ENCODE peak calls at places on chromosomes 6 and 20, in nine cellular contexts. S, C, G, E, K, H, M, U and Z are unnamed samples.

GRCh38 chr6:139376604-139377218 is 2.3 kb upstream of the CITED2 start:
- DNase-seq in S (no peak), C (no peak), G (peak), E (peak), K (peak), H (no peak), M (no peak), U (no peak), Z (peak)

GRCh38 chr6:152368761-152369624 is 268.2 kb downstream of the SYNE1 start:
- DNase-seq in S (no peak), C (no peak), G (peak), E (peak), K (peak), H (no peak), M (no peak), U (no peak), Z (no peak)

GRCh38 chr20:24987244-24987643 is 5.3 kb downstream of the APMAP start:
- DNase-seq in S (peak), C (no peak), G (no peak), E (no peak), K (no peak), H (peak), M (no peak), U (no peak), Z (peak)

GRCh38 chr6:135306740-135307420 is 125.8 kb downstream of the MYB start:
- DNase-seq in S (no peak), C (no peak), G (peak), E (no peak), K (no peak), H (peak), M (no peak), U (no peak), Z (no peak)

GRCh38 chr6:36373368-36374009 is 14.0 kb downstream of the ETV7 start:
- DNase-seq in S (no peak), C (no peak), G (no peak), E (no peak), K (no peak), H (peak), M (no peak), U (no peak), Z (peak)

GRCh38 chr6:127790571-127790970 is 110.3 kb downstream of the THEMIS start:
- DNase-seq in S (no peak), C (no peak), G (no peak), E (no peak), K (no peak), H (no peak), M (no peak), U (no peak), Z (no peak)

GRCh38 chr6:161417712-161418457 is 144.0 kb upstream of the AGPAT4 start:
- DNase-seq in S (no peak), C (no peak), G (peak), E (peak), K (peak), H (no peak), M (no peak), U (no peak), Z (peak)

GRCh38 chr6:111564482-111564945 is 41.2 kb downstream of the TRAF3IP2 start:
- DNase-seq in S (peak), C (no peak), G (peak), E (peak), K (no peak), H (no peak), M (no peak), U (no peak), Z (no peak)

GRCh38 chr6:144104898-144105487 is 9.6 kb upstream of the SF3B5 start:
- DNase-seq in S (peak), C (peak), G (peak), E (peak), K (peak), H (peak), M (no peak), U (peak), Z (no peak)

GRCh38 chr6:133128191-133128590 is 113.0 kb upstream of the EYA4 start:
- DNase-seq in S (no peak), C (no peak), G (peak), E (no peak), K (peak), H (no peak), M (no peak), U (no peak), Z (peak)

GRCh38 chr20:59603727-59604608 is at the start of gene PHACTR3:
- DNase-seq in S (no peak), C (peak), G (no peak), E (no peak), K (peak), H (no peak), M (no peak), U (no peak), Z (no peak)

GRCh38 chr6:167093922-167094432 is 28.9 kb upstream of the CCR6 start:
- DNase-seq in S (peak), C (no peak), G (peak), E (no peak), K (no peak), H (peak), M (peak), U (peak), Z (peak)

GRCh38 chr6:17354700-17355403 is 38.5 kb upstream of the CAP2 start:
- DNase-seq in S (no peak), C (no peak), G (no peak), E (no peak), K (no peak), H (no peak), M (no peak), U (no peak), Z (no peak)

GRCh38 chr6:105748737-105749161 is 337.4 kb upstream of the PRDM1 start:
- DNase-seq in S (no peak), C (no peak), G (peak), E (peak), K (no peak), H (peak), M (no peak), U (no peak), Z (peak)

GRCh38 chr6:81896561-81896960 is 144.1 kb upstream of the TENT5A start:
- DNase-seq in S (no peak), C (no peak), G (no peak), E (no peak), K (no peak), H (no peak), M (no peak), U (no peak), Z (no peak)

GRCh38 chr6:27242589-27243265 is 4.8 kb upstream of the PRSS16 start:
- DNase-seq in S (no peak), C (no peak), G (no peak), E (no peak), K (no peak), H (no peak), M (no peak), U (no peak), Z (no peak)

GRCh38 chr6:106927531-106928398 is 46.8 kb downstream of the CD24 start:
- DNase-seq in S (peak), C (peak), G (peak), E (peak), K (peak), H (peak), M (no peak), U (no peak), Z (peak)

GRCh38 chr20:18916886-18917785 is 103.6 kb downstream of the SCP2D1 start:
- DNase-seq in S (no peak), C (no peak), G (no peak), E (no peak), K (no peak), H (no peak), M (no peak), U (peak), Z (no peak)

GRCh38 chr6:37303891-37304503 is 46.1 kb upstream of the TMEM217 start:
- DNase-seq in S (peak), C (peak), G (peak), E (no peak), K (peak), H (peak), M (no peak), U (no peak), Z (no peak)

GRCh38 chr20:51306521-51307358 is 235.8 kb downstream of the NFATC2 start:
- DNase-seq in S (peak), C (peak), G (peak), E (peak), K (peak), H (peak), M (peak), U (peak), Z (peak)

GRCh38 chr6:168043193-168043847 is 35.7 kb downstream of the FRMD1 start:
- DNase-seq in S (no peak), C (no peak), G (no peak), E (no peak), K (no peak), H (no peak), M (no peak), U (no peak), Z (no peak)

GRCh38 chr6:65182681-65183080 is 524.3 kb downstream of the EYS start:
- DNase-seq in S (no peak), C (no peak), G (peak), E (peak), K (no peak), H (no peak), M (no peak), U (no peak), Z (no peak)